ENCODE peak calls at places on chromosomes 6 and 20, in seven cellular contexts. One of them, this sample, is unnamed.

GRCh38 chr6:88535296-88535695 is 369.1 kb upstream of the CNR1 start:
- DNase-seq in psoas muscle: no peak
- DNase-seq in GM12878: no peak
- DNase-seq in tibial artery: no peak
- DNase-seq in SJSA1: no peak
- DNase-seq in breast epithelium: no peak
- DNase-seq in right cardiac atrium: no peak
- DNase-seq in this sample: no peak

GRCh38 chr20:8749986-8750385 is 318.9 kb upstream of the PLCB4 start:
- DNase-seq in breast epithelium: no peak
- DNase-seq in psoas muscle: no peak
- DNase-seq in right cardiac atrium: no peak
- DNase-seq in GM12878: no peak
- DNase-seq in SJSA1: no peak
- DNase-seq in tibial artery: no peak
- DNase-seq in this sample: no peak

GRCh38 chr6:13305256-13305650 is 23.1 kb downstream of the TBC1D7 start:
- DNase-seq in GM12878: no peak
- DNase-seq in SJSA1: no peak
- DNase-seq in psoas muscle: no peak
- DNase-seq in right cardiac atrium: no peak
- DNase-seq in tibial artery: no peak
- DNase-seq in breast epithelium: no peak
- DNase-seq in this sample: no peak

GRCh38 chr6:139479433-139480222 is 105.2 kb upstream of the CITED2 start:
- DNase-seq in breast epithelium: no peak
- DNase-seq in GM12878: no peak
- DNase-seq in tibial artery: no peak
- DNase-seq in right cardiac atrium: no peak
- DNase-seq in SJSA1: no peak
- DNase-seq in psoas muscle: no peak
- DNase-seq in this sample: no peak

GRCh38 chr6:143621876-143622605 is 55.7 kb upstream of the PHACTR2 start:
- DNase-seq in tibial artery: no peak
- DNase-seq in GM12878: no peak
- DNase-seq in breast epithelium: no peak
- DNase-seq in SJSA1: peak; percentile 83
- DNase-seq in psoas muscle: no peak
- DNase-seq in right cardiac atrium: no peak
- DNase-seq in this sample: no peak

GRCh38 chr6:122007366-122007765 is 392.1 kb upstream of the HSF2 start:
- DNase-seq in SJSA1: peak; percentile 74
- DNase-seq in psoas muscle: no peak
- DNase-seq in tibial artery: no peak
- DNase-seq in GM12878: no peak
- DNase-seq in breast epithelium: no peak
- DNase-seq in right cardiac atrium: no peak
- DNase-seq in this sample: no peak

GRCh38 chr6:157585274-157586087 is 204.5 kb downstream of the ZDHHC14 start:
- DNase-seq in right cardiac atrium: no peak
- DNase-seq in breast epithelium: no peak
- DNase-seq in tibial artery: no peak
- DNase-seq in GM12878: no peak
- DNase-seq in psoas muscle: no peak
- DNase-seq in SJSA1: no peak
- DNase-seq in this sample: no peak

GRCh38 chr20:36399147-36399968 is 93.2 kb downstream of the DLGAP4 start:
- DNase-seq in GM12878: no peak
- DNase-seq in SJSA1: no peak
- DNase-seq in psoas muscle: no peak
- DNase-seq in right cardiac atrium: no peak
- DNase-seq in tibial artery: no peak
- DNase-seq in breast epithelium: no peak
- DNase-seq in this sample: peak; percentile 23

GRCh38 chr6:42315991-42316378 is 98.3 kb upstream of the MRPS10 start:
- DNase-seq in tibial artery: no peak
- DNase-seq in GM12878: no peak
- DNase-seq in SJSA1: peak; percentile 98
- DNase-seq in psoas muscle: no peak
- DNase-seq in breast epithelium: no peak
- DNase-seq in right cardiac atrium: no peak
- DNase-seq in this sample: no peak

DNA sequence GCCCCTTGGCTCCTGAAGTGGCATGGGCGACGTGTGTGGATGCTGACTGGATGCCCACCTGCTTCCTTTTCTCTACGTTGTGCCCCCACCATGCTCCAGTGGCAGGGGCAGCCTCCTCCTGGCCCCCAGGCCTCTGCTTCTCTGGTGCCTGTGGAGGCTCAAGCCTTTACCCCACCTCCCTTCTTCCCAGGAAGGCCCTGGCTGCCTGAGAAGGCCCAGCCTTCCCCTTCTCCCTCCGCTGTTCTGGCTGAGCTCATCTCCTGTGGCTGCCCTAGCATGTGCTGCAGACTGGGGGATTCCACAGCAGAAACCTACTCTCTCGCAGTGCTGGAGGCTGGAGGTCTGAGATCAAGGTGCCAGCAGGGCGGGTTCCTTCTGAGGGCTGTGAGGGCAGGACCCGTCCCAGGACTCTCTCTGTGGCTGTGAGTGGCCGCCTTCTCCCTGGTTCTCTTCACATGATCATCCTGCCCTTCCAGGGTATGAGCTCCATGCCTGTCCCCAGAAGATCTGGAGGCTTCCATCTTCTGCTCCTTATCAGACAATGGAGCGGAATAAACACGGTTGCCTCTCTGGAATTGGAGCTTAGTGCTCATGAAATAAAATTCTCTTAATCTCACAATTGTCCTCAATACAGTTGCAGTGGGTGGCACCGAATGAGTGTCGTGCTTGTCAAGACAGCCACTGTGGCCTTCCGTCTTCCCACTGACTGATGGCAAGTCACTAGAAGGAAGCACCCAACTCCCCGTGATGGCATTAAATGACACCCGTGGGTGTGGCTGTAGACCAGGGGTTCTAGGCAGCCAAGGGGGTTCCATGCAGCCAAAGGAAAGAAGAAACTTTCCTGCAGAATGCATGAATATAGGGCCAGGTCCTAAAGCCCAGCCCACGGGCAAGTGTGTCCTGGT is 25.1 kb downstream of the PHACTR3 start:
- DNase-seq in psoas muscle: no peak
- DNase-seq in breast epithelium: no peak
- DNase-seq in tibial artery: no peak
- DNase-seq in right cardiac atrium: no peak
- DNase-seq in SJSA1: no peak
- DNase-seq in GM12878: no peak
- DNase-seq in this sample: no peak
- H3K9me3 ChIP-seq in psoas muscle: no peaks in the 10 kb centered on the region
- H3K9me3 ChIP-seq in breast epithelium: no peaks in the 10 kb centered on the region
- H3K9me3 ChIP-seq in tibial artery: no peaks in the 10 kb centered on the region
- H3K9me3 ChIP-seq in right cardiac atrium: no peaks in the 10 kb centered on the region
- H3K9me3 ChIP-seq in SJSA1: no peaks in the 10 kb centered on the region
- H3K9me3 ChIP-seq in GM12878: no peaks in the 10 kb centered on the region
- H3K9me3 ChIP-seq in this sample: no peaks in the 10 kb centered on the region

GRCh38 chr6:155614606-155615005 is 159.0 kb upstream of the NOX3 start:
- DNase-seq in right cardiac atrium: no peak
- DNase-seq in SJSA1: no peak
- DNase-seq in GM12878: no peak
- DNase-seq in tibial artery: no peak
- DNase-seq in psoas muscle: no peak
- DNase-seq in breast epithelium: no peak
- DNase-seq in this sample: no peak

GRCh38 chr6:155611742-155612141 is 156.1 kb upstream of the NOX3 start:
- DNase-seq in right cardiac atrium: no peak
- DNase-seq in GM12878: no peak
- DNase-seq in tibial artery: no peak
- DNase-seq in psoas muscle: no peak
- DNase-seq in SJSA1: no peak
- DNase-seq in breast epithelium: no peak
- DNase-seq in this sample: no peak
- H3K9me3 ChIP-seq in right cardiac atrium: peaks cover 1% of the 10 kb centered on the region
- H3K9me3 ChIP-seq in GM12878: no peaks in the 10 kb centered on the region
- H3K9me3 ChIP-seq in tibial artery: peaks cover 27% of the 10 kb centered on the region
- H3K9me3 ChIP-seq in psoas muscle: peaks cover 31% of the 10 kb centered on the region
- H3K9me3 ChIP-seq in SJSA1: peaks cover 3% of the 10 kb centered on the region
- H3K9me3 ChIP-seq in breast epithelium: peaks cover 42% of the 10 kb centered on the region
- H3K9me3 ChIP-seq in this sample: peaks cover 2% of the 10 kb centered on the region

DNA sequence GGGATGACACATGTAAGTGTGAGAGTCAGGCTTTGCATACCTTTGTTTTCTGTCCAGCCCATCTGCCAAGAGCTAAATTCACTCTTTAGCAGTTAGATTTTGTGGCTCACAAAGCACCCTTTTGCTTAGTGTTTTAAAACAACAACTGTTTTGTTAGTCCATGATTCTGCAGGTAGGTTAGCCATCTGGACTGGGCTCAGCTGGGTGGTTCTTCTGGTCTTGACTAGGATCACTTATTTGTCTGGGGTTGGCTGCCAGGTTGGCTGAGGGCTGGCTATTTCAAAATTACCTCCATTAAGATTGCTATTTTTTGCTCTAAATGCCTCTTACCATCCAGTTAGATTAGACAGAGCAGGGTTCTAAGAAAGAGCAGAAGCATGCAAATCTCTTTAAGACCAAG is 489.3 kb downstream of the BTBD3 start:
- DNase-seq in GM12878: no peak
- DNase-seq in breast epithelium: no peak
- DNase-seq in psoas muscle: no peak
- DNase-seq in tibial artery: no peak
- DNase-seq in right cardiac atrium: no peak
- DNase-seq in SJSA1: no peak
- DNase-seq in this sample: no peak
- H3K9me3 ChIP-seq in GM12878: no peaks in the 10 kb centered on the region
- H3K9me3 ChIP-seq in breast epithelium: peaks cover 15% of the 10 kb centered on the region
- H3K9me3 ChIP-seq in psoas muscle: peaks cover 16% of the 10 kb centered on the region
- H3K9me3 ChIP-seq in tibial artery: peaks cover 28% of the 10 kb centered on the region
- H3K9me3 ChIP-seq in right cardiac atrium: peaks cover 8% of the 10 kb centered on the region
- H3K9me3 ChIP-seq in SJSA1: peaks cover 9% of the 10 kb centered on the region
- H3K9me3 ChIP-seq in this sample: no peaks in the 10 kb centered on the region

GRCh38 chr20:49282584-49283171 is 4.8 kb upstream of the ZNFX1 start:
- DNase-seq in SJSA1: no peak
- DNase-seq in GM12878: no peak
- DNase-seq in tibial artery: no peak
- DNase-seq in right cardiac atrium: no peak
- DNase-seq in breast epithelium: no peak
- DNase-seq in psoas muscle: no peak
- DNase-seq in this sample: no peak
- H3K9me3 ChIP-seq in SJSA1: peaks cover 50% of the 10 kb centered on the region
- H3K9me3 ChIP-seq in GM12878: peaks cover 40% of the 10 kb centered on the region
- H3K9me3 ChIP-seq in tibial artery: peaks cover 29% of the 10 kb centered on the region
- H3K9me3 ChIP-seq in right cardiac atrium: peaks cover 15% of the 10 kb centered on the region
- H3K9me3 ChIP-seq in breast epithelium: peaks cover 49% of the 10 kb centered on the region
- H3K9me3 ChIP-seq in psoas muscle: peaks cover 15% of the 10 kb centered on the region
- H3K9me3 ChIP-seq in this sample: peaks cover 77% of the 10 kb centered on the region

DNA sequence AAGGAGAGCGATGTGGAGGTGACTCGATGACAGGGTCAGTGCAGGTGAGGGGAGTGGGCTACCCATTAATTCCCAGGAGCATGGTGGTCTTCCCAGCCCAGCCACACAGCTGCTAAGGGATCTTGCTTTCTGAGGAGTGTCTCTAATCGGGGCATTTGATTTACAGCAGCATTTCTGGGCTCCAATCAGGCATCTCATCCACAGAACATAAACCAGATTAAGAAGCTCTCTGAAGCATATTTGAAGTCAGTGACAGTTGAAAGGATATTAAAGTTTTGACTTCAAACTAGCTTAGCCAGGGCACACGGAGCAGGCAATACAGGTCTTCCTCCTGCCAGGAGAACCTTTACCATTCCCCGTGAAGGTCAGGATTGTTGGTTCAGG is 40.0 kb upstream of the ZNF831 start:
- DNase-seq in GM12878: no peak
- DNase-seq in psoas muscle: no peak
- DNase-seq in tibial artery: no peak
- DNase-seq in breast epithelium: no peak
- DNase-seq in right cardiac atrium: no peak
- DNase-seq in SJSA1: no peak
- DNase-seq in this sample: no peak
- H3K9me3 ChIP-seq in GM12878: peaks cover 4% of the 10 kb centered on the region
- H3K9me3 ChIP-seq in psoas muscle: no peaks in the 10 kb centered on the region
- H3K9me3 ChIP-seq in tibial artery: no peaks in the 10 kb centered on the region
- H3K9me3 ChIP-seq in breast epithelium: no peaks in the 10 kb centered on the region
- H3K9me3 ChIP-seq in right cardiac atrium: no peaks in the 10 kb centered on the region
- H3K9me3 ChIP-seq in SJSA1: no peaks in the 10 kb centered on the region
- H3K9me3 ChIP-seq in this sample: no peaks in the 10 kb centered on the region

DNA sequence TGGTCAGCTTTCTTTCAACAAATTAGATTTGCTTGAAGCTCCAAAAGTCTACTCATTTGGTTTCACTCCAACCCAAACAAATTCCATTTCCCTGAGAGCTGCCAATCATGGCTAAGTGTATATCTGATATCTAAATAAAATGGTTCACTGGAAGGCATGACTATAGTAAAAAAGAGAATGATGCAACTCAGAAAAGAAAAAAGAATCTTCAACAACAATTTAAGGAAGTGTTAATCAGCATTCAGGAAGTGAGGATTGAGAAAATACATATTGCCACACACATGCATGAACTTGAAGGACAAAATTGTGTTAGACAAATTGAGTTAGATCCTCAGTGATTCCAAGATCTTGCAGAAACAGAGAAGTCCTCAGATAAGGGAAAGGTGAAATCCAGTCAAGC is 972.9 kb upstream of the FLRT3 start:
- DNase-seq in SJSA1: no peak
- DNase-seq in breast epithelium: no peak
- DNase-seq in tibial artery: no peak
- DNase-seq in GM12878: no peak
- DNase-seq in psoas muscle: no peak
- DNase-seq in right cardiac atrium: no peak
- DNase-seq in this sample: no peak
- H3K9me3 ChIP-seq in SJSA1: peaks cover 3% of the 10 kb centered on the region
- H3K9me3 ChIP-seq in breast epithelium: no peaks in the 10 kb centered on the region
- H3K9me3 ChIP-seq in tibial artery: no peaks in the 10 kb centered on the region
- H3K9me3 ChIP-seq in GM12878: peaks cover 1% of the 10 kb centered on the region
- H3K9me3 ChIP-seq in psoas muscle: peaks cover 5% of the 10 kb centered on the region
- H3K9me3 ChIP-seq in right cardiac atrium: no peaks in the 10 kb centered on the region
- H3K9me3 ChIP-seq in this sample: no peaks in the 10 kb centered on the region

DNA sequence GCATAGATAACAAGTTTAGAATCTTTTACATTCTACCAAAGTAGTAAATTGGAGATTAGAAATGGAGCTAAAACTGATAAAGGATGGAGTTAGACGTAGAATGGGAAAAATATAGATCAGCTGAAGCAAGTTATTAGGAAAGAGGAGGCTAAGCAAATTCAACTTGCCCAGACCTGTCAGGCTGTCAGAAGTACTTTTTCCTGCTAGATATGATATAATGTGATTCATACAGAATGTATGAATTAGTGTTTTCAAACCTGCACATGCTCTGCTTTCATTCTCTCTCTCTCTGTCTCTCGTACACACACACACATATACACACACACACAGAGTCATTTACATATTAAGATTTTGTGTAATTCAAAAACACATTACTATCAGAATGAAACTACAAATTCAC is 133.2 kb upstream of the HDGFL1 start:
- DNase-seq in SJSA1: no peak
- DNase-seq in psoas muscle: no peak
- DNase-seq in tibial artery: no peak
- DNase-seq in GM12878: no peak
- DNase-seq in right cardiac atrium: no peak
- DNase-seq in breast epithelium: no peak
- DNase-seq in this sample: no peak
- H3K9me3 ChIP-seq in SJSA1: no peaks in the 10 kb centered on the region
- H3K9me3 ChIP-seq in psoas muscle: no peaks in the 10 kb centered on the region
- H3K9me3 ChIP-seq in tibial artery: no peaks in the 10 kb centered on the region
- H3K9me3 ChIP-seq in GM12878: no peaks in the 10 kb centered on the region
- H3K9me3 ChIP-seq in right cardiac atrium: no peaks in the 10 kb centered on the region
- H3K9me3 ChIP-seq in breast epithelium: no peaks in the 10 kb centered on the region
- H3K9me3 ChIP-seq in this sample: no peaks in the 10 kb centered on the region